ENCODE peak calls at places on chromosomes 1 and 21, in six cellular contexts. T is stimulated activated CD4-positive, alpha-beta T cell treated with anti-CD3 and anti-CD28 coated beads, TNF-alpha, amount 100 ng/mL, for 1 hour; O is NCI-H1930; C is mesothelial cell of epicardium; X is iris pigment epithelial cell; U is NCI-H1092. I is an unnamed sample.

GRCh38 chr1:57124768-57125446 is 159.1 kb upstream of the C8B start:
- DNase-seq in T (no peak), O (no peak), C (no peak), X (no peak), U (no peak), I (no peak)

GRCh38 chr1:230812568-230812967 is 55.8 kb downstream of the C1orf198 start:
- DNase-seq in T (no peak), O (no peak), C (no peak), X (no peak), U (no peak), I (no peak)

GRCh38 chr1:24293392-24294227 is 25.5 kb upstream of the GRHL3 start:
- DNase-seq in T (no peak), O (no peak), C (no peak), X (no peak), U (no peak), I (no peak)

GRCh38 chr1:112618114-112618720 is 724 bp downstream of the ST7L start:
- DNase-seq in T (no peak), O (no peak), C (no peak), X (peak), U (no peak), I (no peak)

GRCh38 chr1:44300882-44301281 is 54.2 kb downstream of the ERI3 start:
- DNase-seq in T (no peak), O (no peak), C (no peak), X (no peak), U (no peak), I (no peak)

GRCh38 chr1:75174031-75174760 is 40.0 kb downstream of the LHX8 start:
- DNase-seq in T (no peak), O (no peak), C (no peak), X (no peak), U (no peak), I (no peak)

GRCh38 chr1:110237406-110238152 is 27.5 kb downstream of the KCNC4 start:
- DNase-seq in T (no peak), O (no peak), C (no peak), X (no peak), U (no peak), I (no peak)

GRCh38 chr1:226733876-226734414 is 5.1 kb downstream of the ITPKB start:
- DNase-seq in T (no peak), O (no peak), C (no peak), X (no peak), U (no peak), I (no peak)

GRCh38 chr1:41864471-41865040 is 54.2 kb downstream of the HIVEP3 start:
- DNase-seq in T (no peak), O (no peak), C (no peak), X (no peak), U (no peak), I (no peak)

GRCh38 chr21:21373969-21374368 is 375.8 kb downstream of the NCAM2 start:
- DNase-seq in T (no peak), O (no peak), C (no peak), X (no peak), U (no peak), I (no peak)

GRCh38 chr1:230815277-230815676 is 53.0 kb downstream of the C1orf198 start:
- DNase-seq in T (no peak), O (no peak), C (no peak), X (no peak), U (no peak), I (no peak)

GRCh38 chr1:8121261-8122159 is 95.4 kb upstream of the ERRFI1 start:
- DNase-seq in T (no peak), O (no peak), C (no peak), X (peak), U (no peak), I (no peak)